ENCODE peak calls at places on chromosomes 6 and 20, in four cellular contexts. H is AG04450, R is activated T-cell treated with anti-CD3 and anti-CD28 coated beads for 1 hour, Q is NCI-H446. K is an unnamed sample.

GRCh38 chr6:113306552-113307145 is 550.5 kb upstream of the MARCKS start:
- DNase-seq in H (no peak), R (no peak), Q (no peak), K (peak)

GRCh38 chr20:35206802-35207201 is 19.7 kb upstream of the MMP24 start:
- DNase-seq in H (no peak), R (no peak), Q (no peak), K (no peak)

GRCh38 chr6:150403458-150404245 is 34.8 kb downstream of the IYD start:
- DNase-seq in H (no peak), R (no peak), Q (no peak), K (no peak)

GRCh38 chr6:100269189-100269588 is 195.5 kb downstream of the SIM1 start:
- DNase-seq in H (peak), R (no peak), Q (no peak), K (no peak)

GRCh38 chr6:30615958-30616810 is 859 bp downstream of the PPP1R10 start:
- DNase-seq in H (no peak), R (peak), Q (peak), K (no peak)

GRCh38 chr20:36992802-36993334 is 41.4 kb upstream of the SAMHD1 start:
- DNase-seq in H (no peak), R (no peak), Q (no peak), K (no peak)

GRCh38 chr20:51129201-51129671 is 106.3 kb upstream of the KCNG1 start:
- DNase-seq in H (no peak), R (no peak), Q (no peak), K (no peak)

GRCh38 chr6:35496036-35496850 is 636 bp downstream of the TEAD3 start:
- DNase-seq in H (no peak), R (no peak), Q (no peak), K (no peak)

GRCh38 chr6:135281907-135282306 is 100.8 kb downstream of the MYB start:
- DNase-seq in H (no peak), R (no peak), Q (no peak), K (no peak)

GRCh38 chr6:125294036-125294435 is 7.7 kb downstream of the HDDC2 start:
- DNase-seq in H (no peak), R (no peak), Q (no peak), K (no peak)

GRCh38 chr6:41371992-41372525 is 36.7 kb downstream of the NCR2 start:
- DNase-seq in H (no peak), R (peak), Q (no peak), K (no peak)

GRCh38 chr6:2404211-2404929 is 159.0 kb upstream of the GMDS start:
- DNase-seq in H (no peak), R (no peak), Q (no peak), K (no peak)

GRCh38 chr6:28349344-28349891 is 329 bp upstream of the ZKSCAN3 start:
- DNase-seq in H (no peak), R (no peak), Q (no peak), K (no peak)

GRCh38 chr6:125868996-125869395 is 78.2 kb downstream of the NCOA7 start:
- DNase-seq in H (no peak), R (no peak), Q (no peak), K (no peak)

GRCh38 chr20:40314278-40314677 is 374.8 kb downstream of the MAFB start:
- DNase-seq in H (no peak), R (no peak), Q (no peak), K (no peak)

GRCh38 chr6:63516186-63516944 is 55.9 kb upstream of the LOC128125822 start:
- DNase-seq in H (no peak), R (no peak), Q (no peak), K (no peak)

GRCh38 chr20:49871391-49871948 is 43.9 kb downstream of the SPATA2 start:
- DNase-seq in H (no peak), R (no peak), Q (no peak), K (no peak)

GRCh38 chr6:16064687-16065086 is 64.2 kb upstream of the MYLIP start:
- DNase-seq in H (no peak), R (no peak), Q (no peak), K (no peak)